ENCODE peak calls at places on chromosomes 2 and 18, in six cellular contexts. P is activated CD8-positive, alpha-beta T cell treated with anti-CD3 and anti-CD28 coated beads for 36 hours; W is fibroblast of villous mesenchyme; C is A673; Y is GM13976; X is HCT116. G is an unnamed sample.

GRCh38 chr18:10182009-10182624 is 268.3 kb downstream of the VAPA start:
- DNase-seq in P (no peak), W (no peak), C (peak), Y (no peak), X (no peak), G (no peak)

GRCh38 chr2:219243291-219243761 is 1.9 kb downstream of the GLB1L start:
- DNase-seq in P (no peak), W (peak), C (no peak), Y (no peak), X (no peak), G (no peak)

GRCh38 chr2:108833219-108833618 is 46.6 kb downstream of the CCDC138 start:
- DNase-seq in P (no peak), W (peak), C (no peak), Y (no peak), X (no peak), G (no peak)

GRCh38 chr18:24757134-24757533 is 296.7 kb downstream of the HRH4 start:
- DNase-seq in P (no peak), W (no peak), C (no peak), Y (no peak), X (no peak), G (no peak)

GRCh38 chr18:79620586-79621165 is 58.9 kb upstream of the CTDP1 start:
- DNase-seq in P (no peak), W (no peak), C (no peak), Y (no peak), X (no peak), G (no peak)

GRCh38 chr2:5970347-5970746 is 278.2 kb downstream of the SOX11 start:
- DNase-seq in P (no peak), W (no peak), C (no peak), Y (no peak), X (no peak), G (no peak)

GRCh38 chr2:216535454-216535995 is 36.9 kb downstream of the RPL37A start:
- DNase-seq in P (peak), W (peak), C (peak), Y (no peak), X (no peak), G (no peak)

GRCh38 chr2:152585830-152586484 is 131.3 kb downstream of the PRPF40A start:
- DNase-seq in P (peak), W (peak), C (peak), Y (no peak), X (no peak), G (no peak)

GRCh38 chr18:3095921-3096320 is 83.0 kb upstream of the LPIN2 start:
- DNase-seq in P (no peak), W (no peak), C (no peak), Y (no peak), X (no peak), G (no peak)

GRCh38 chr18:3089579-3089978 is 76.6 kb upstream of the LPIN2 start:
- DNase-seq in P (no peak), W (peak), C (no peak), Y (no peak), X (no peak), G (no peak)

GRCh38 chr18:3097082-3097481 is 84.1 kb upstream of the LPIN2 start:
- DNase-seq in P (peak), W (no peak), C (no peak), Y (no peak), X (no peak), G (no peak)

GRCh38 chr18:3093624-3094354 is 80.8 kb upstream of the LPIN2 start:
- DNase-seq in P (no peak), W (no peak), C (no peak), Y (no peak), X (no peak), G (no peak)

GRCh38 chr18:3094355-3094684 is 81.4 kb upstream of the LPIN2 start:
- DNase-seq in P (no peak), W (no peak), C (no peak), Y (no peak), X (no peak), G (no peak)
- TF ChIP-seq CTCF in P (no peak), W (no peak), C (no peak), Y (no peak), X (no peak), G (no peak)

GRCh38 chr2:120780402-120780801 is 44.7 kb downstream of the GLI2 start:
- DNase-seq in P (no peak), W (no peak), C (no peak), Y (no peak), X (no peak), G (no peak)

GRCh38 chr2:120777170-120777751 is 41.6 kb downstream of the GLI2 start:
- DNase-seq in P (no peak), W (no peak), C (no peak), Y (no peak), X (no peak), G (no peak)

GRCh38 chr2:120778244-120778643 is 42.6 kb downstream of the GLI2 start:
- DNase-seq in P (no peak), W (no peak), C (no peak), Y (no peak), X (no peak), G (no peak)

GRCh38 chr2:120777787-120778186 is 42.1 kb downstream of the GLI2 start:
- DNase-seq in P (no peak), W (no peak), C (no peak), Y (no peak), X (no peak), G (no peak)

DNA sequence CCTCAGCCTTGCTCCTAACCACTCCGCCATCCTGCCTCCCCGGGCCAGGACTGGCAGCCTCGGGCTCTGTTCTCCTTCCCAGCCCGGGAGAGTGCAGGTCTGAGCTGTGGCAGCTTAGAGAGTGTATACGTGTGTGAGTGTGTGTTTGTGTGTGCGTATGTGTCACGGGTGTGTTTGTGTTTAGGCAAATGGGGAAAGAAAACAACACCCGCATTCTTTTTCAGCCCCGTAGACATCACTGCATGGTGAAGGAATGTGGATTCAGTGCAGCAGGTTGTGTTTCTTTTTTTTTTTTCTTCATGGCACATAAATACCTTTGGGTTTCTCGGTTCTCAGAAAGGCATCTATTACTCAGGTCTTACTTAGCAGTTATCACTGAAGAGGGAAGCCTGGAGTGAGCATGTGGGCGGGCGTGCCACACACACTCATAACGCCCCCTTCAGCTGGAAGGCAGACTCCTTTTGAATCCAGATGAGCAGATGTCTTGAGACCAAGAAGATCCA is 44.2 kb downstream of the GLI2 start:
- DNase-seq in P (peak), W (peak), C (peak), Y (no peak), X (no peak), G (peak)
- TF ChIP-seq CTCF in P (no peak), W (peak), C (peak), Y (no peak), X (no peak), G (no peak)

DNA sequence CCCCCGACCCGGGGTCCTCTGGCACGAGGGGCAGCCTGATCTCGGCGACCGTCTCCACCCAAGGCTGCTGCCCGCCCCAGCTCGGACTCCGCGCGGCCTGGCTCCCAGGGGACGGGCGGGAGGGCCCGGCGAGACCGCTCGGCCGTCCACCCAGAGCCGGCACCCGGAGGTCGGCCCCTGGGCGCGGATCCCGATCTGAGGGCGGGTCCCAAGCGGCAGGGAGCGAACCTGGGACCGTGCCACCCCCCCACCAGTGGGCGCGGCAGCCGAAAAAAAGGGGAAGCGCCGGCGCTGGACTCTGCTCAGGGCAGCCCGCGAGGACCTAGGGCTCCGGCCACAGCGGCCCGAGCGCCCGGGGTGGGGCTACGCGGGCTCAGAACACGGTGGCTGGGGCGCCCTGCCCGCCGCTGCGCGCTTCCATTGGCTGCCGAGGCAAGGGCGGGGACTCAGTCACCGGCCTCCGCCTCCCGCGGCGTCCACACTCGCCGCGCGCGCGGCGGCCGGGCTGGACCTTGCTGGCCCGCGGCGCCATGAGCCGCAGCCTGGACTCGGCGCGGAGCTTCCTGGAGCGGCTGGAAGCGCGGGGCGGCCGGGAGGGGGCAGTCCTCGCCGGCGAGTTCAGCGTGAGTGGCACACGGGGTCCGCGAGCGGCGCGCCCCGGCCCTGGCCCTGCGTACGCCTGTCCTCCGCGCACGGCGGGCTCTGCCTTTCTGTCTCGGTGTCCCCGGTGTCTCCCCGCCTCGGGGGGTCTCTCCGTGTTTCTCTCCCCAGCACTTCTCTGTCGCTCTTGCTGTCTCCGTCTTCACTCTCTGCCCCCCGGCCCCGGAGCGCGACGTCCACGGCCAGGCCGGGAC is at the start of gene PTPN18:
- DNase-seq in P (peak), W (peak), C (peak), Y (peak), X (peak), G (peak)
- TF ChIP-seq CTCF in P (peak), W (peak), C (peak), Y (peak), X (peak), G (peak)

GRCh38 chr2:42932271-42933151 is 140.1 kb upstream of the HAAO start:
- DNase-seq in P (no peak), W (peak), C (no peak), Y (no peak), X (no peak), G (no peak)

GRCh38 chr2:42931818-42932195 is 139.4 kb upstream of the HAAO start:
- DNase-seq in P (no peak), W (no peak), C (no peak), Y (no peak), X (no peak), G (no peak)

GRCh38 chr2:42929577-42929984 is 137.2 kb upstream of the HAAO start:
- DNase-seq in P (no peak), W (no peak), C (no peak), Y (no peak), X (no peak), G (no peak)

GRCh38 chr2:42929985-42930581 is 137.7 kb upstream of the HAAO start:
- DNase-seq in P (no peak), W (peak), C (no peak), Y (no peak), X (no peak), G (no peak)

GRCh38 chr2:42931147-42931817 is 138.9 kb upstream of the HAAO start:
- DNase-seq in P (no peak), W (no peak), C (no peak), Y (no peak), X (no peak), G (no peak)
- TF ChIP-seq CTCF in P (no peak), W (peak), C (peak), Y (no peak), X (peak), G (no peak)

GRCh38 chr2:47073217-47073616 is 81.9 kb downstream of the STPG4 start:
- DNase-seq in P (no peak), W (no peak), C (no peak), Y (no peak), X (no peak), G (no peak)

GRCh38 chr2:47073641-47074040 is 81.5 kb downstream of the STPG4 start:
- DNase-seq in P (no peak), W (no peak), C (no peak), Y (no peak), X (no peak), G (no peak)

GRCh38 chr2:47070920-47071824 is 83.9 kb downstream of the STPG4 start:
- DNase-seq in P (peak), W (peak), C (no peak), Y (peak), X (no peak), G (no peak)

GRCh38 chr2:47072728-47073191 is 82.3 kb downstream of the STPG4 start:
- DNase-seq in P (no peak), W (no peak), C (no peak), Y (no peak), X (no peak), G (no peak)

GRCh38 chr2:47072018-47072691 is 83.0 kb downstream of the STPG4 start:
- DNase-seq in P (no peak), W (peak), C (no peak), Y (no peak), X (no peak), G (no peak)
- TF ChIP-seq CTCF in P (no peak), W (peak), C (no peak), Y (no peak), X (no peak), G (no peak)

GRCh38 chr18:37481058-37481457 is 84.5 kb downstream of the CELF4 start:
- DNase-seq in P (no peak), W (no peak), C (no peak), Y (no peak), X (no peak), G (no peak)

GRCh38 chr18:37471619-37472018 is 94.0 kb downstream of the CELF4 start:
- DNase-seq in P (no peak), W (no peak), C (peak), Y (no peak), X (no peak), G (no peak)

GRCh38 chr18:37476611-37477295 is 88.8 kb downstream of the CELF4 start:
- DNase-seq in P (no peak), W (no peak), C (no peak), Y (no peak), X (no peak), G (no peak)

GRCh38 chr18:37470986-37471385 is 94.6 kb downstream of the CELF4 start:
- DNase-seq in P (no peak), W (no peak), C (no peak), Y (no peak), X (no peak), G (no peak)

GRCh38 chr18:37476182-37476581 is 89.4 kb downstream of the CELF4 start:
- DNase-seq in P (peak), W (peak), C (peak), Y (peak), X (peak), G (peak)
- TF ChIP-seq CTCF in P (peak), W (peak), C (peak), Y (peak), X (peak), G (peak)

GRCh38 chr2:205774028-205774427 is 91.7 kb downstream of the NRP2 start:
- DNase-seq in P (no peak), W (no peak), C (no peak), Y (no peak), X (no peak), G (no peak)

GRCh38 chr2:205776720-205777119 is 94.4 kb downstream of the NRP2 start:
- DNase-seq in P (no peak), W (no peak), C (no peak), Y (no peak), X (no peak), G (no peak)

GRCh38 chr2:205778326-205778725 is 96.0 kb downstream of the NRP2 start:
- DNase-seq in P (no peak), W (no peak), C (no peak), Y (no peak), X (no peak), G (no peak)

GRCh38 chr2:205775091-205775876 is 93.0 kb downstream of the NRP2 start:
- DNase-seq in P (no peak), W (peak), C (peak), Y (no peak), X (no peak), G (no peak)

GRCh38 chr2:205776139-205776538 is 93.8 kb downstream of the NRP2 start:
- DNase-seq in P (peak), W (peak), C (peak), Y (peak), X (peak), G (no peak)
- TF ChIP-seq CTCF in P (peak), W (peak), C (peak), Y (peak), X (peak), G (peak)

DNA sequence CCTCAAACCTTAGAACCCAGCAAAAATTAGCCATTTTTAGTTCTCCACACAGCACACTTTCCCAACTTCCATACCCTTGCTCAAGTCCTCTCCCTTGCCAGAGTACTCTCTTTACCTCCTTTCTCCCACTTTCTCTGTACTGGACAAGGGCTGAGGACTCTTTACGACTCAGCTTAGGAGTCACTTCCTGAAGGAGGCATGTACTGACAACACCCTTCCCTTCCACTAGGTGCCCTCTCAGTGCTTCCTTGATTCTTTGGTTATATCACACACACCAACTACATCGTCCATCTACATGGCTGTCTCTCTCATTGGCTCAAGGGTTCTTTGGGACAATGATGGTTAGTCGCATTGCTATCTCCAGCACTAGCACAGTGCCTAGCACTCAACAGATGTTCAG is 5.2 kb upstream of the C18orf63 start:
- DNase-seq in P (peak), W (peak), C (peak), Y (no peak), X (no peak), G (no peak)
- TF ChIP-seq CTCF in P (peak), W (peak), C (peak), Y (no peak), X (peak), G (no peak)

GRCh38 chr2:143579456-143579855 is 450.2 kb downstream of the ARHGAP15 start:
- DNase-seq in P (no peak), W (no peak), C (no peak), Y (no peak), X (no peak), G (no peak)

GRCh38 chr2:143577489-143577888 is 448.3 kb downstream of the ARHGAP15 start:
- DNase-seq in P (no peak), W (no peak), C (no peak), Y (no peak), X (no peak), G (no peak)

GRCh38 chr2:143586119-143586518 is 456.9 kb downstream of the ARHGAP15 start:
- DNase-seq in P (no peak), W (no peak), C (no peak), Y (no peak), X (no peak), G (no peak)

GRCh38 chr2:143581134-143581533 is 451.9 kb downstream of the ARHGAP15 start:
- DNase-seq in P (peak), W (no peak), C (no peak), Y (no peak), X (no peak), G (no peak)

DNA sequence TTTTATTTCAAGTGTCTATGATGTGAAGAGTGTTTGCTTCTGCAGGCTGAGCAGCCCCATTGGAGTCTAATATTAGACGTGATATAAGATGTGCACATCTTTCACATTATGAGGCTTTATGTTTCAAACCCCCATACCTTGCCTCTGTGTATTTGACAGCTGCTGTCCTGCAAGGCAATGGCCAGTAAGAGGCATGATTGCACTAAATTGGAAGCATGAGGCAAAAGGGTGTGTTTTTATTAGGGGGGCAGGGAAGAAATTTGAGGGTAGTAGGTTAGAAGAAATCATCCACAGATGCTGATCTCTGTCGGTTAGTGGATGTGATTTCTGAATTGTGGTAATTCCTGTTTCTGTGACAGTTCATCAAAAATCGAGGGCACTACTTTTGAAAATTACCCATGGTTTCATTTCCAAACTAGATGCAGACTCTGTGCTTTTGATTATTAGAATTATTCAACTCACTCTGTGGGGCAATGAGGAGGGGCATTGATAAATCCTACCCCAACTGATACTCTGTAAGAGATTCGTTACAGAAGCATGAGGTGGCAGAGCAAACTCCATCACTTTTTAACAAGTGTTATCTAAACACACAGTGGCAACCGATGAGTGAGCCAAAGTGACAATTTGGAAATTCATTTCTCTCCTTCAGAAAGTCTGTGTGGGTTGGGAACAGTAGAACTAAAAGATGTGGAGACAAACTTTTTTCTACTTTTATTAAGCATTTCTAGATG is 452.9 kb downstream of the ARHGAP15 start:
- DNase-seq in P (no peak), W (peak), C (peak), Y (no peak), X (no peak), G (no peak)
- TF ChIP-seq CTCF in P (no peak), W (peak), C (peak), Y (no peak), X (no peak), G (no peak)

DNA sequence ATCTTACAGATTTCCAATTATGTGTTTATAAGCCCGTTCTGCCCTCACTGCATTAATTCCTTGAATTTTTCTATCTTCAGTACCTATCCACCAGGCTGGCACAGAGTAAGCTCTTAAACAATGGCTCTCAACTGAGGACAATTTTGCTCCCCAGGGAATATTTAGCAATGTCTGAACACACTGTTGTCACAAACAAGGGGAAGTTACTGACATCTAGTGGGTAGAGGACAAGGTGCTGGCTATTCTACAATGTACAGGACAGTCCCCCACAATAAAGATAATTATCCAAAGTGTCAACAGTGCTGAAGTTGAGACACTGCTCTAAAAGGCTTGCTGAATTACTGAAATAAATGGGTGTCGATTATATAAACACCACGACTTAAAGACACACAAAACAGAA is 5.0 kb downstream of the NDUFS1 start:
- DNase-seq in P (no peak), W (peak), C (peak), Y (no peak), X (no peak), G (no peak)
- TF ChIP-seq CTCF in P (no peak), W (peak), C (peak), Y (peak), X (peak), G (no peak)